ENCODE peak calls at places on chromosome 5, in five cellular contexts. G, V, Q, X and M are unnamed samples.

GRCh38 chr5:172858990-172859811 is 25.1 kb downstream of the ERGIC1 start:
- DNase-seq in X (peak; percentile 87), V (peak; percentile 86), G (no peak), Q (no peak), M (peak; percentile 58)

GRCh38 chr5:172559004-172559932 is 81.8 kb upstream of the NEURL1B start:
- DNase-seq in Q (peak; percentile 53), G (no peak), V (no peak), X (peak; percentile 95), M (no peak)

GRCh38 chr5:148176480-148176879 is 8.1 kb downstream of the SPINK14 start:
- DNase-seq in G (no peak), Q (no peak), X (no peak), V (no peak), M (no peak)

GRCh38 chr5:81579525-81579924 is 171.4 kb downstream of the SSBP2 start:
- DNase-seq in V (no peak), G (no peak), Q (no peak), X (no peak), M (no peak)

GRCh38 chr5:53667621-53668020 is 107.2 kb downstream of the NDUFS4 start:
- DNase-seq in X (no peak), Q (no peak), V (no peak), G (no peak), M (no peak)

GRCh38 chr5:84430863-84431663 is 46.4 kb upstream of the EDIL3 start:
- DNase-seq in V (no peak), Q (no peak), G (no peak), X (no peak), M (no peak)

GRCh38 chr5:128579669-128580068 is 41.6 kb upstream of the FBN2 start:
- DNase-seq in V (peak; percentile 30), Q (no peak), G (no peak), X (no peak), M (no peak)

GRCh38 chr5:141825836-141826560 is 52.2 kb downstream of the PCDH1 start:
- DNase-seq in Q (no peak), X (no peak), G (no peak), V (peak; percentile 38), M (no peak)

GRCh38 chr5:75727931-75728330 is 10.7 kb upstream of the POC5 start:
- DNase-seq in Q (no peak), V (no peak), X (no peak), G (no peak), M (no peak)

GRCh38 chr5:50665091-50665490 is 1.3 kb upstream of the PARP8 start:
- DNase-seq in V (no peak), X (no peak), Q (no peak), G (no peak), M (no peak)

GRCh38 chr5:52867809-52868208 is 80.1 kb downstream of the ITGA1 start:
- DNase-seq in Q (no peak), V (no peak), X (peak; percentile 34), G (no peak), M (no peak)

GRCh38 chr5:179858241-179858585 is 404 bp downstream of the MRNIP start:
- DNase-seq in Q (no peak), G (no peak), V (no peak), X (no peak), M (peak; percentile 70)

GRCh38 chr5:76332102-76332501 is 71.0 kb upstream of the IQGAP2 start:
- DNase-seq in V (no peak), Q (no peak), G (no peak), X (no peak), M (peak; percentile 21)

GRCh38 chr5:14685757-14686156 is 21.2 kb downstream of the OTULIN start:
- DNase-seq in X (peak; percentile 70), Q (no peak), V (peak; percentile 56), G (no peak), M (peak; percentile 66)

GRCh38 chr5:123571927-123572326 is 60.0 kb downstream of the CSNK1G3 start:
- DNase-seq in X (no peak), G (no peak), V (no peak), Q (no peak), M (no peak)

GRCh38 chr5:55276771-55277170 is 30.7 kb downstream of the DHX29 start:
- DNase-seq in Q (no peak), X (peak; percentile 22), V (peak; percentile 11), G (no peak), M (no peak)

GRCh38 chr5:9903806-9904205 is 273.7 kb upstream of the TAS2R1 start:
- DNase-seq in V (no peak), Q (no peak), G (no peak), X (peak; percentile 64), M (no peak)

GRCh38 chr5:6832994-6833393 is 119.8 kb downstream of the TENT4A start:
- DNase-seq in Q (no peak), X (no peak), V (no peak), G (no peak), M (no peak)

GRCh38 chr5:100904259-100904822 is 1.3 kb upstream of the ST8SIA4 start:
- DNase-seq in Q (no peak), V (peak; percentile 18), G (no peak), X (no peak), M (no peak)

GRCh38 chr5:17813214-17813613 is 179.0 kb downstream of the TAF11L14 start:
- DNase-seq in Q (no peak), V (no peak), X (no peak), G (no peak), M (no peak)

GRCh38 chr5:43244823-43245565 is 53.0 kb downstream of the NIM1K start:
- DNase-seq in Q (no peak), V (no peak), X (no peak), G (no peak), M (no peak)

GRCh38 chr5:91123291-91123690 is 259.8 kb downstream of the ARRDC3 start:
- DNase-seq in G (no peak), Q (no peak), V (no peak), X (no peak), M (no peak)

GRCh38 chr5:27124590-27124989 is 86.2 kb upstream of the CDH9 start:
- DNase-seq in X (peak; percentile 54), V (peak; percentile 21), Q (no peak), G (no peak), M (peak; percentile 21)

GRCh38 chr5:1698589-1699316 is 100.9 kb downstream of the MRPL36 start:
- DNase-seq in X (no peak), G (no peak), Q (no peak), V (no peak), M (no peak)

GRCh38 chr5:80569961-80570786 is at the start of gene ANKRD34B:
- DNase-seq in G (no peak), X (no peak), V (peak; percentile 38), Q (no peak), M (peak; percentile 13)

GRCh38 chr5:149697001-149697400 is 33.1 kb upstream of the PPARGC1B start:
- DNase-seq in Q (no peak), X (no peak), G (no peak), V (no peak), M (peak; percentile 74)

GRCh38 chr5:141488591-141489478 is at the start of gene PCDHGC5:
- DNase-seq in Q (no peak), X (peak; percentile 51), V (no peak), G (no peak), M (no peak)

GRCh38 chr5:179882338-179882737 is 23.7 kb upstream of the MRNIP start:
- DNase-seq in Q (no peak), X (no peak), V (no peak), G (no peak), M (no peak)

GRCh38 chr5:2143646-2144386 is 261.1 kb upstream of the IRX4 start:
- DNase-seq in V (no peak), Q (no peak), G (no peak), X (no peak), M (no peak)

GRCh38 chr5:21615195-21615765 is 1237.9 kb downstream of the CDH12 start:
- DNase-seq in V (no peak), Q (no peak), G (no peak), X (no peak), M (no peak)

GRCh38 chr5:170612256-170612656 is 108.4 kb downstream of the KCNIP1 start:
- DNase-seq in Q (no peak), V (no peak), G (no peak), X (no peak), M (no peak)

GRCh38 chr5:115522832-115523365 is 21.7 kb downstream of the FEM1C start:
- DNase-seq in G (no peak), X (no peak), Q (no peak), V (no peak), M (no peak)

GRCh38 chr5:73625905-73626811 is at the start of gene ARHGEF28:
- DNase-seq in Q (no peak), X (no peak), G (no peak), V (peak; percentile 77), M (peak; percentile 66)

GRCh38 chr5:79536193-79536906 is 22.4 kb upstream of the HOMER1 start:
- DNase-seq in G (no peak), Q (no peak), V (no peak), X (no peak), M (no peak)

GRCh38 chr5:43785198-43785597 is 182.2 kb downstream of the NNT start:
- DNase-seq in V (no peak), Q (no peak), G (no peak), X (no peak), M (no peak)

GRCh38 chr5:34447424-34447823 is 208.7 kb upstream of the RAI14 start:
- DNase-seq in G (no peak), V (no peak), Q (no peak), X (no peak), M (no peak)

GRCh38 chr5:64333891-64334290 is 168.2 kb downstream of the RNF180 start:
- DNase-seq in G (no peak), X (no peak), Q (no peak), V (no peak), M (no peak)

GRCh38 chr5:28862137-28862859 is 1823.9 kb upstream of the CDH9 start:
- DNase-seq in G (no peak), X (no peak), Q (no peak), V (peak; percentile 9), M (no peak)

GRCh38 chr5:125576823-125577222 is 830.4 kb upstream of the ZNF608 start:
- DNase-seq in G (no peak), V (no peak), X (no peak), Q (no peak), M (no peak)